ENCODE peak calls at places on chromosomes 16 and 17, in four cellular contexts. Z is fibroblast of lung, S is AG04450, K is tibial nerve. E is an unnamed sample.

GRCh38 chr17:54085934-54086333 is 263.2 kb downstream of the KIF2B start:
- DNase-seq in Z (peak), S (no peak), K (no peak), E (no peak)

GRCh38 chr17:50943575-50943933 is 77.4 kb upstream of the TOB1 start:
- DNase-seq in Z (no peak), S (no peak), K (peak), E (no peak)

GRCh38 chr16:82033006-82033405 is 2.0 kb upstream of the HSD17B2 start:
- DNase-seq in Z (no peak), S (no peak), K (no peak), E (no peak)

GRCh38 chr17:64778367-64779290 is 116.5 kb upstream of the SMURF2 start:
- DNase-seq in Z (no peak), S (no peak), K (no peak), E (no peak)

GRCh38 chr17:74190807-74191206 is 12.7 kb upstream of the RPL38 start:
- DNase-seq in Z (peak), S (no peak), K (no peak), E (no peak)

GRCh38 chr16:31382485-31383161 is 10.5 kb upstream of the ITGAD start:
- DNase-seq in Z (peak), S (no peak), K (no peak), E (peak)

GRCh38 chr16:84700518-84701277 is 898 bp downstream of the USP10 start:
- DNase-seq in Z (peak), S (no peak), K (no peak), E (no peak)

GRCh38 chr17:18314059-18314730 is 599 bp downstream of the TOP3A start:
- DNase-seq in Z (peak), S (no peak), K (no peak), E (no peak)

GRCh38 chr17:49779730-49780220 is 8.7 kb upstream of the KAT7 start:
- DNase-seq in Z (peak), S (peak), K (no peak), E (no peak)

GRCh38 chr17:58658804-58659713 is 32.8 kb downstream of the TEX14 start:
- DNase-seq in Z (peak), S (peak), K (peak), E (peak)

GRCh38 chr17:81987161-81987770 is 9.8 kb downstream of the ASPSCR1 start:
- DNase-seq in Z (no peak), S (no peak), K (no peak), E (no peak)

GRCh38 chr17:58278661-58279015 is 2.1 kb downstream of the MPO start:
- DNase-seq in Z (no peak), S (no peak), K (no peak), E (no peak)

GRCh38 chr16:23742761-23743160 is 12.1 kb upstream of the CHP2 start:
- DNase-seq in Z (no peak), S (no peak), K (no peak), E (no peak)

GRCh38 chr17:19448341-19449268 is 37.6 kb downstream of the RNF112 start:
- DNase-seq in Z (peak), S (peak), K (no peak), E (no peak)

GRCh38 chr17:16075949-16076348 is 76.3 kb downstream of the TTC19 start:
- DNase-seq in Z (no peak), S (no peak), K (no peak), E (no peak)

GRCh38 chr16:66512589-66513404 is 37.1 kb downstream of the TK2 start:
- DNase-seq in Z (peak), S (no peak), K (no peak), E (no peak)

GRCh38 chr17:43199633-43200032 is 12.0 kb upstream of the TMEM106A start:
- DNase-seq in Z (no peak), S (no peak), K (no peak), E (no peak)

GRCh38 chr16:22878955-22879354 is 65.0 kb downstream of the HS3ST2 start:
- DNase-seq in Z (no peak), S (no peak), K (no peak), E (no peak)

GRCh38 chr17:83129676-83130075 is 50.3 kb downstream of the METRNL start:
- DNase-seq in Z (no peak), S (no peak), K (no peak), E (no peak)

GRCh38 chr16:53991181-53992056 is 287.5 kb downstream of the FTO start:
- DNase-seq in Z (peak), S (peak), K (no peak), E (no peak)

GRCh38 chr16:88810166-88810867 is 1.4 kb downstream of the APRT start:
- DNase-seq in Z (no peak), S (no peak), K (no peak), E (no peak)

GRCh38 chr16:59593256-59593655 is 859.1 kb upstream of the GOT2 start:
- DNase-seq in Z (peak), S (peak), K (no peak), E (no peak)

GRCh38 chr17:12665263-12666210 is at the start of gene MYOCD:
- DNase-seq in Z (no peak), S (peak), K (no peak), E (peak)

GRCh38 chr16:48852955-48853354 is 243.0 kb upstream of the N4BP1 start:
- DNase-seq in Z (no peak), S (no peak), K (no peak), E (no peak)
- TF ChIP-seq CTCF in Z (no peak), S (no peak), K (no peak), E (no peak)

DNA sequence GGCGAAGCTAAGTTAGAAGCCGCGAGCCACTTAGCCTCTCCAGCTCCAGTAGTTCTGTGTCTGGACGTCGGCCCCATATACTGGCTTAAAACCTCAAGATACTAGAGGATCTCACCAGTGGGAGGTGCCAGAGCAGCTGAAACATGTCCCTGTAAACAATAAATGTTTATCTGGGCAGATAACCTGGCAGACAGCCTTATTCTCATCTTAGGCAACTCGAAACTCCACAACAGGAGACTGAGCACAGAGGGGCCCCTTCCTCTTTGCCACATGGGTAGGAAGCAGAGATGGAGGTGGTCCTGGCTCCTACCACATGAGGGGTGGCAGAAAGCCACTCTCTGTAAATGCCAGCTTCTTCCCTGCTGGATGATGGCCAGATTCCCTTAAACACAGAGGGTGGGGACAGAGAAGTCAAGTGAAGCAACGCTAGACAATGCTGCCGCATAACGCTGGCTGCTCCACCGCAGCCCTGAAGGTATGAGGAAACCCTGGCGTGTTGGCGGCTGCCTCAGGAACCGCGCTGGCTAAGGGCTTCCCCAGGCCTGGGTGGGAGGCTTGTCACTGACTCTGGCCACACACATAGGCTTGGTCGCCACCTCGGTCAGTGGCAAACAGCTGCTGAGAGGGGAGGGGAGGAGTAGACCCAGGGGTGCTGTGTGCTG is 67.9 kb downstream of the HIC1 start:
- DNase-seq in Z (peak), S (peak), K (no peak), E (no peak)
- TF ChIP-seq CTCF in Z (peak), S (peak), K (peak), E (no peak)

GRCh38 chr16:79257958-79258490 is 342.5 kb downstream of the MAF start:
- DNase-seq in Z (no peak), S (no peak), K (no peak), E (no peak)

GRCh38 chr16:79264237-79265104 is 336.1 kb downstream of the MAF start:
- DNase-seq in Z (no peak), S (no peak), K (no peak), E (no peak)

GRCh38 chr16:79261944-79262552 is 338.5 kb downstream of the MAF start:
- DNase-seq in Z (no peak), S (no peak), K (no peak), E (no peak)

GRCh38 chr16:79265701-79266100 is 334.8 kb downstream of the MAF start:
- DNase-seq in Z (no peak), S (no peak), K (no peak), E (no peak)

GRCh38 chr16:79261461-79261860 is 339.1 kb downstream of the MAF start:
- DNase-seq in Z (no peak), S (no peak), K (peak), E (peak)
- TF ChIP-seq CTCF in Z (no peak), S (no peak), K (no peak), E (peak)

GRCh38 chr17:72249441-72249840 is 128.6 kb downstream of the SOX9 start:
- DNase-seq in Z (no peak), S (no peak), K (no peak), E (no peak)
- TF ChIP-seq CTCF in Z (no peak), S (no peak), K (no peak), E (no peak)

E was measured in neural crest cell.